ENCODE peak calls at places on chromosomes 11 and 22, in four cellular contexts. S is heart right ventricle, M is NB4, R is NCI-H446. O is an unnamed sample.
A peak's percentile ranks its signal among the peaks of the same experiment; 100 is the strongest.

GRCh38 chr11:69201764-69202370 is 46.1 kb downstream of the SMIM38 start:
- DNase-seq in M (no peak), R (no peak), S (no peak), O (no peak)

GRCh38 chr11:60718524-60719316 is 5.8 kb upstream of the MS4A18 start:
- DNase-seq in M (no peak), R (no peak), S (no peak), O (no peak)

GRCh38 chr11:64126796-64127195 is 39.1 kb downstream of the MACROD1 start:
- DNase-seq in M (no peak), R (no peak), S (no peak), O (no peak)

GRCh38 chr11:111308140-111308539 is 9.8 kb downstream of the POU2AF3 start:
- DNase-seq in R (peak; percentile 98), S (no peak), M (no peak), O (no peak)

GRCh38 chr11:107856981-107857517 is 1.5 kb downstream of the SLC35F2 start:
- DNase-seq in M (peak; percentile 42), R (no peak), S (no peak), O (no peak)

GRCh38 chr22:39170825-39171622 is 18.5 kb upstream of the CBX7 start:
- DNase-seq in S (peak; percentile 83), R (peak; percentile 9), M (peak; percentile 75), O (peak; percentile 88)

GRCh38 chr11:34495724-34496377 is 17.7 kb downstream of the ELF5 start:
- DNase-seq in S (no peak), M (no peak), R (no peak), O (no peak)

GRCh38 chr11:65920035-65920802 is 993 bp downstream of the DRAP1 start:
- DNase-seq in S (peak; percentile 17), R (no peak), M (no peak), O (no peak)

GRCh38 chr11:68387840-68388239 is 72.7 kb upstream of the PPP6R3 start:
- DNase-seq in R (no peak), S (no peak), M (no peak), O (no peak)

O was measured in GM13976.